ENCODE peak calls at places on chromosomes 11 and 22, in eight cellular contexts. I is heart left ventricle, C is NCI-H446 treated with DMSO at 0.1 percent for 48 hours, M is amniotic stem cell, J is HFFc6, S is smooth muscle cell of the brain vasculature, Q is kidney glomerular epithelial cell, E is immature natural killer cell. G is an unnamed sample.

GRCh38 chr11:131681875-131682274 is 311.5 kb downstream of the NTM start:
- DNase-seq in E (no peak), J (no peak), C (no peak), Q (no peak), S (no peak), M (no peak), I (no peak), G (no peak)

GRCh38 chr11:57214494-57214893 is 22.6 kb downstream of the APLNR start:
- DNase-seq in J (peak), I (no peak), C (no peak), S (no peak), E (no peak), M (peak), Q (peak), G (no peak)

GRCh38 chr22:44736581-44737413 is 15.6 kb upstream of the ARHGAP8 start:
- DNase-seq in C (no peak), S (no peak), M (no peak), I (no peak), J (no peak), Q (no peak), E (no peak), G (no peak)

GRCh38 chr11:40129276-40129675 is 1330.2 kb downstream of the LRRC4C start:
- DNase-seq in C (no peak), I (no peak), S (no peak), M (no peak), Q (peak), E (no peak), J (no peak), G (no peak)

GRCh38 chr11:72245232-72245816 is 1.3 kb upstream of the PHOX2A start:
- DNase-seq in I (no peak), J (no peak), Q (no peak), E (no peak), M (no peak), S (no peak), C (no peak), G (no peak)

GRCh38 chr11:119671048-119671447 is 58.0 kb downstream of the NECTIN1 start:
- DNase-seq in M (no peak), J (peak), S (peak), E (no peak), Q (peak), I (peak), C (no peak), G (no peak)

GRCh38 chr22:26975381-26975780 is 318.0 kb downstream of the MIAT start:
- DNase-seq in C (no peak), M (no peak), S (no peak), Q (peak), E (no peak), J (no peak), I (no peak), G (no peak)

GRCh38 chr11:83566948-83567347 is 280.8 kb upstream of the CCDC90B start:
- DNase-seq in E (no peak), J (peak), M (peak), Q (peak), I (no peak), C (no peak), S (no peak), G (no peak)

GRCh38 chr11:100550910-100551309 is 136.2 kb upstream of the ARHGAP42 start:
- DNase-seq in C (peak), Q (no peak), E (no peak), S (no peak), J (no peak), M (no peak), I (no peak), G (no peak)

GRCh38 chr11:64841592-64842365 is 2.7 kb downstream of the CDC42BPG start:
- DNase-seq in S (no peak), M (no peak), C (no peak), Q (no peak), E (no peak), I (no peak), J (no peak), G (peak)

G was measured in activated CD8-positive, alpha-beta memory T cell treated with anti-CD3 and anti-CD28 coated beads, Interleukin-2, amount 10 ng/mL, durations not matched to agents 7 days and 5 days.